ENCODE peak calls at places on chromosomes 13 and 19, in seven cellular contexts. K, Z, A, S, U, P and H are unnamed samples.

GRCh38 chr19:15684828-15685227 is 11.9 kb downstream of the CYP4F12 start:
- DNase-seq in P (no peak), S (no peak), U (no peak), A (no peak), K (no peak), Z (no peak), H (peak; percentile 28)

GRCh38 chr19:2235396-2236284 is 489 bp downstream of the PLEKHJ1 start:
- DNase-seq in U (no peak), P (no peak), A (no peak), Z (peak; percentile 54), K (peak; percentile 93), S (no peak), H (no peak)

GRCh38 chr13:67296511-67296910 is 66.4 kb upstream of the PCDH9 start:
- DNase-seq in A (no peak), U (no peak), Z (no peak), S (no peak), P (peak; percentile 64), K (no peak), H (no peak)

GRCh38 chr19:28710278-28710677 is 502.7 kb downstream of the UQCRFS1 start:
- DNase-seq in P (peak; percentile 62), K (no peak), Z (no peak), U (no peak), S (no peak), A (no peak), H (peak; percentile 26)

GRCh38 chr19:42412223-42412622 is 15.0 kb downstream of the LIPE start:
- DNase-seq in P (no peak), K (peak; percentile 81), Z (no peak), A (no peak), S (no peak), U (peak; percentile 37), H (no peak)

GRCh38 chr13:74036373-74036772 is 97.8 kb downstream of the KLF12 start:
- DNase-seq in A (no peak), U (no peak), P (no peak), Z (no peak), K (no peak), S (no peak), H (peak; percentile 75)

GRCh38 chr13:32254916-32255743 is 60.0 kb downstream of the ZAR1L start:
- DNase-seq in S (no peak), P (no peak), K (no peak), A (no peak), Z (no peak), U (no peak), H (peak; percentile 17)

GRCh38 chr19:55486971-55487883 is 1.0 kb upstream of the SSC5D start:
- DNase-seq in Z (no peak), K (peak; percentile 100), S (no peak), A (peak; percentile 79), P (peak; percentile 98), U (peak; percentile 70), H (peak; percentile 89)

GRCh38 chr19:2426661-2427322 is 594 bp downstream of the TIMM13 start:
- DNase-seq in K (peak; percentile 97), S (peak; percentile 88), U (peak; percentile 86), Z (peak; percentile 51), P (peak; percentile 20), A (peak; percentile 60), H (peak; percentile 70)

GRCh38 chr19:49920624-49921363 is 8.2 kb upstream of the ATF5 start:
- DNase-seq in P (no peak), U (peak; percentile 40), A (no peak), Z (no peak), K (no peak), S (no peak), H (no peak)

GRCh38 chr13:84651288-84651687 is 769.0 kb upstream of the SLITRK1 start:
- DNase-seq in U (no peak), S (no peak), P (peak; percentile 91), K (no peak), A (no peak), Z (no peak), H (peak; percentile 13)

GRCh38 chr19:1672769-1673644 is 20.6 kb upstream of the TCF3 start:
- DNase-seq in P (no peak), U (peak; percentile 51), Z (no peak), K (peak; percentile 62), S (no peak), A (no peak), H (no peak)

GRCh38 chr19:35959040-35959967 is 23.1 kb downstream of the LRFN3 start:
- DNase-seq in P (no peak), K (peak; percentile 81), A (peak; percentile 33), U (peak; percentile 93), S (peak; percentile 95), Z (peak; percentile 49), H (no peak)

GRCh38 chr13:23384111-23384510 is 49.4 kb downstream of the SACS start:
- DNase-seq in K (peak; percentile 54), P (peak; percentile 82), U (no peak), S (no peak), A (no peak), Z (no peak), H (no peak)

GRCh38 chr13:94181461-94182107 is 297.9 kb downstream of the DCT start:
- DNase-seq in U (no peak), P (no peak), A (no peak), K (no peak), Z (no peak), S (no peak), H (no peak)

GRCh38 chr19:1355974-1356865 is 27.5 kb upstream of the NDUFS7 start:
- DNase-seq in Z (no peak), A (no peak), S (no peak), K (peak; percentile 86), U (no peak), P (peak; percentile 54), H (no peak)

GRCh38 chr13:112103971-112104872 is 37.3 kb downstream of the SOX1 start:
- DNase-seq in P (no peak), A (no peak), K (no peak), S (no peak), Z (no peak), U (no peak), H (no peak)

GRCh38 chr13:99975626-99976025 is 4.1 kb upstream of the ZIC5 start:
- DNase-seq in A (no peak), U (peak; percentile 41), Z (no peak), P (no peak), K (no peak), S (no peak), H (no peak)

GRCh38 chr13:111043575-111043982 is 71.5 kb upstream of the ARHGEF7 start:
- DNase-seq in P (no peak), K (no peak), A (peak; percentile 35), U (peak; percentile 55), Z (peak; percentile 64), S (no peak), H (no peak)

GRCh38 chr13:41496420-41497234 is 39.3 kb downstream of the RGCC start:
- DNase-seq in P (peak; percentile 79), S (no peak), A (no peak), K (peak; percentile 82), U (no peak), Z (no peak), H (no peak)

GRCh38 chr19:23996549-23996948 is 81.9 kb downstream of the ZNF726 start:
- DNase-seq in S (no peak), P (no peak), Z (no peak), A (no peak), U (no peak), K (peak; percentile 48), H (no peak)

GRCh38 chr19:41792513-41793413 is 3.6 kb upstream of the CEACAM3 start:
- DNase-seq in A (peak; percentile 28), P (peak; percentile 70), S (peak; percentile 90), K (no peak), U (peak; percentile 92), Z (peak; percentile 31), H (no peak)

GRCh38 chr13:33349314-33349995 is 63.9 kb upstream of the STARD13 start:
- DNase-seq in A (peak; percentile 18), Z (no peak), S (no peak), P (no peak), K (peak; percentile 64), U (no peak), H (no peak)
- H3K27ac ChIP-seq in A (peak overlapping the region; percentile 70), Z (peak overlapping the region; percentile 89), S (peak overlapping the region; percentile 88), P (peak overlapping the region; percentile 85), K (peak overlapping the region; percentile 73), U (peak overlapping the region; percentile 84), H (no peak overlapping the region)

GRCh38 chr13:45700971-45701900 is 884 bp upstream of the CBY2 start:
- DNase-seq in P (no peak), Z (no peak), A (no peak), U (no peak), K (peak; percentile 29), S (no peak), H (no peak)
- TF ChIP-seq CTCF in P (no peak), Z (no peak), A (no peak), U (no peak), K (no peak), S (no peak), H (no peak)

DNA sequence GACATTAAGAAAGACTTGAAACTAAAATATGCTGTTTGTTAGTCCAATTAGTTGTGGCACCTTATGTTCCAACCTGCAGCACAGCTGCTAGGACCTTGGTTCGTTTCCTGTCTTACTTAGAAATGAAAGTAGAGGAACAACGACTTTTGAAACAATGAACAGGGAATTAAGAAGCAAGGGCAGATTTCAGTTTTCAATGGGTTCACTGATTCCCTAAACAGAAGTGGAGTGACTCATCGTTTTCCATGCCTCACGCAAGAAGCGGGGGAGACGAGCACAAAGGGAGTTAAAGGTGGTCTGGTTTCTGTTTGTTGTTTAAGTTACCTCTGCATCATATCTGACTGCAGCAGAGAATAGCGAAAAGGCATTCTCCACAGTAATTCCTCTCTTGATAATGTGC is 44.8 kb downstream of the PHF11 start:
- DNase-seq in A (no peak), Z (no peak), P (peak; percentile 82), K (no peak), U (no peak), S (no peak), H (no peak)
- H3K27ac ChIP-seq in A (no peak overlapping the region), Z (peak overlapping the region; percentile 28), P (no peak overlapping the region), K (no peak overlapping the region), U (no peak overlapping the region), S (peak overlapping the region; percentile 70), H (no peak overlapping the region)

DNA sequence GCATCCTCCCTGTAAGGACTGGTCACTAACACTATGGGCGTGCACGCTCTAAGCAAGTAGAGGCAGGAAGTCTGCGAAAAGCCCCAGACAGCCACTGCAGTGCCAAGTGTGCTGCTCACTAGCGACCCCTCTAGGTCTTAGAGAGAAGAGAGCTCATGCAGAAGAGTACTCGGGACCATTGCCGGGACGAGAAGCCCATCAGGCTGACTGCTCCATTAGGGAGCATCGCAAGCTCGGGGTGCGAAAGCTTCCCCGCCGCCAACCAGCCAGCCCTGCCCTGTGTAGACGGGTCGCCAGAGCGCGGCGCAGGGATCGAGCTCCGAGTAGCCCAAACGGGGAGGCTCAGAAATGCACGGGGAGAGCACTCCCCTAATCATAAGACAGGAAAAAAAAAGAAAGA is 16.6 kb downstream of the POU4F1 start:
- DNase-seq in A (no peak), K (no peak), U (peak; percentile 63), Z (no peak), S (no peak), P (no peak), H (no peak)
- TF ChIP-seq CTCF in A (no peak), K (peak; percentile 22), U (no peak), Z (no peak), S (no peak), P (peak; percentile 13), H (no peak)

GRCh38 chr19:57587529-57587928 is 3.6 kb downstream of the ZIK1 start:
- DNase-seq in S (no peak), U (no peak), A (no peak), K (peak; percentile 94), Z (no peak), P (peak; percentile 85), H (peak; percentile 23)

GRCh38 chr19:57583521-57584416 is at the start of gene ZIK1:
- DNase-seq in Z (peak; percentile 88), A (peak; percentile 86), P (peak; percentile 91), S (peak; percentile 96), U (peak; percentile 90), K (peak; percentile 98), H (peak; percentile 83)

GRCh38 chr19:57578487-57579205 is at the start of gene ZNF416:
- DNase-seq in K (peak; percentile 99), A (peak; percentile 96), S (peak; percentile 97), U (peak; percentile 94), P (peak; percentile 97), Z (peak; percentile 95), H (peak; percentile 98)

GRCh38 chr19:57583104-57583520 is 833 bp upstream of the ZIK1 start:
- DNase-seq in S (no peak), Z (peak; percentile 9), U (no peak), P (no peak), K (peak; percentile 21), A (no peak), H (no peak)
- H3K27ac ChIP-seq in S (peak overlapping the region; percentile 78), Z (peak overlapping the region; percentile 75), U (no peak overlapping the region), P (no peak overlapping the region), K (no peak overlapping the region), A (no peak overlapping the region), H (no peak overlapping the region)